ENCODE peak calls at places on chromosome 13, in six cellular contexts. G, U, T, Q, Z and O are unnamed samples.
A peak's percentile ranks its signal among the peaks of the same experiment; 100 is the strongest.

GRCh38 chr13:33561627-33562026 is 256.3 kb upstream of the RFC3 start:
- DNase-seq in G (no peak), U (no peak), T (no peak), Q (no peak), Z (no peak), O (no peak)

GRCh38 chr13:85028035-85028434 is 771.2 kb downstream of the SLITRK6 start:
- DNase-seq in G (no peak), U (no peak), T (no peak), Q (no peak), Z (no peak), O (no peak)

GRCh38 chr13:79385694-79386093 is 20.4 kb downstream of the RBM26 start:
- DNase-seq in G (no peak), U (no peak), T (no peak), Q (no peak), Z (no peak), O (no peak)

GRCh38 chr13:27006519-27007161 is 165.0 kb downstream of the USP12 start:
- DNase-seq in G (peak; percentile 88), U (no peak), T (peak; percentile 12), Q (peak; percentile 54), Z (no peak), O (no peak)

GRCh38 chr13:43113603-43114002 is 90.2 kb downstream of the DNAJC15 start:
- DNase-seq in G (no peak), U (no peak), T (peak; percentile 70), Q (no peak), Z (no peak), O (no peak)

GRCh38 chr13:80399340-80400163 is 58.6 kb upstream of the SPRY2 start:
- DNase-seq in G (no peak), U (no peak), T (no peak), Q (peak; percentile 76), Z (no peak), O (no peak)

GRCh38 chr13:47572375-47572774 is 428.7 kb downstream of the SUCLA2 start:
- DNase-seq in G (no peak), U (no peak), T (no peak), Q (no peak), Z (no peak), O (no peak)

GRCh38 chr13:97975851-97976550 is 22.5 kb downstream of the IPO5 start:
- DNase-seq in G (peak; percentile 98), U (peak; percentile 84), T (peak; percentile 79), Q (peak; percentile 94), Z (peak; percentile 40), O (peak; percentile 93)

GRCh38 chr13:28357846-28358496 is 137.0 kb downstream of the FLT1 start:
- DNase-seq in G (no peak), U (no peak), T (no peak), Q (no peak), Z (no peak), O (no peak)

GRCh38 chr13:112638157-112638750 is 50.3 kb upstream of the TUBGCP3 start:
- DNase-seq in G (no peak), U (no peak), T (no peak), Q (no peak), Z (no peak), O (no peak)

GRCh38 chr13:100650321-100650720 is 24.3 kb downstream of the TMTC4 start:
- DNase-seq in G (no peak), U (no peak), T (no peak), Q (no peak), Z (no peak), O (no peak)

GRCh38 chr13:34571716-34572115 is 370.4 kb upstream of the NBEA start:
- DNase-seq in G (no peak), U (no peak), T (no peak), Q (no peak), Z (no peak), O (no peak)

GRCh38 chr13:61286148-61286745 is 129.4 kb downstream of the PCDH20 start:
- DNase-seq in G (no peak), U (no peak), T (no peak), Q (peak; percentile 27), Z (no peak), O (no peak)

GRCh38 chr13:27168086-27168485 is 3.5 kb downstream of the USP12 start:
- DNase-seq in G (no peak), U (peak; percentile 20), T (no peak), Q (peak; percentile 35), Z (no peak), O (no peak)

GRCh38 chr13:33260168-33261098 is 25.1 kb downstream of the STARD13 start:
- DNase-seq in G (no peak), U (no peak), T (peak; percentile 70), Q (no peak), Z (no peak), O (no peak)

GRCh38 chr13:77554079-77554478 is 18.6 kb downstream of the SCEL start:
- DNase-seq in G (no peak), U (no peak), T (no peak), Q (no peak), Z (no peak), O (no peak)

GRCh38 chr13:98206946-98207345 is 29.9 kb upstream of the RNF113B start:
- DNase-seq in G (no peak), U (no peak), T (peak; percentile 99), Q (no peak), Z (no peak), O (no peak)

GRCh38 chr13:30113983-30114491 is 193.3 kb downstream of the KATNAL1 start:
- DNase-seq in G (no peak), U (no peak), T (no peak), Q (peak; percentile 72), Z (no peak), O (no peak)

GRCh38 chr13:43071824-43072223 is 48.4 kb downstream of the DNAJC15 start:
- DNase-seq in G (no peak), U (no peak), T (no peak), Q (no peak), Z (no peak), O (no peak)

GRCh38 chr13:39107484-39108040 is 69.3 kb downstream of the NHLRC3 start:
- DNase-seq in G (no peak), U (no peak), T (no peak), Q (no peak), Z (no peak), O (no peak)

GRCh38 chr13:109644069-109644750 is 142.2 kb downstream of the IRS2 start:
- DNase-seq in G (no peak), U (no peak), T (no peak), Q (no peak), Z (no peak), O (no peak)

GRCh38 chr13:48155850-48156249 is 60.9 kb upstream of the MED4 start:
- DNase-seq in G (no peak), U (no peak), T (peak; percentile 33), Q (no peak), Z (peak; percentile 62), O (no peak)

GRCh38 chr13:83221813-83222241 is 660.4 kb downstream of the SLITRK1 start:
- DNase-seq in G (no peak), U (no peak), T (peak; percentile 86), Q (no peak), Z (no peak), O (no peak)

GRCh38 chr13:87903568-87903967 is 232.4 kb downstream of the SLITRK5 start:
- DNase-seq in G (no peak), U (no peak), T (no peak), Q (no peak), Z (no peak), O (no peak)

GRCh38 chr13:75635101-75635620 is 969 bp upstream of the LMO7 start:
- DNase-seq in G (no peak), U (no peak), T (no peak), Q (no peak), Z (no peak), O (peak; percentile 11)

DNA sequence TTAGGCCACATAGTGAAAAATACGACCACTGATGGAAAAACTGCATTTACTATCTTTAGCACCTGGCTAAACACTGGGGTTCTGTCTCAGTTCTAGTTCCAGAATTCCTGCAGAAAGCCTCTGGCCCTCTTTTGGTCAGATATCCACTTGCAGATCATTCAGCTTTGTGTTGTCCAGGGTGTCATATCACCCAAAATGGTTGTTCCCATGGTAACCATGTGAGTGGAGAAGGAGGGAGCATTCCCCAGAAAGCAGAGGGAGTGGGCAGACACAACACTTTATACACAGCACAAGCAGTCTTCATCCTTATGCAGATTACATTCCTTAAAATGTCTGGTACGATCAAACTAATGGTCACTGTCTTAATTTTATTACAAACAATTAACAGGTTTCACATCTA is 73.5 kb downstream of the CAB39L start:
- DNase-seq in G (no peak), U (no peak), T (no peak), Q (no peak), Z (no peak), O (no peak)
- H3K9me3 ChIP-seq in G (no peaks in the 10 kb centered on the region), U (no peaks in the 10 kb centered on the region), T (no peaks in the 10 kb centered on the region), Q (no peaks in the 10 kb centered on the region), Z (no peaks in the 10 kb centered on the region), O (no peaks in the 10 kb centered on the region)

GRCh38 chr13:114088863-114089262 is 43.6 kb downstream of the RASA3 start:
- DNase-seq in G (no peak), U (no peak), T (no peak), Q (no peak), Z (no peak), O (no peak)
- H3K9me3 ChIP-seq in G (no peaks in the 10 kb centered on the region), U (no peaks in the 10 kb centered on the region), T (no peaks in the 10 kb centered on the region), Q (no peaks in the 10 kb centered on the region), Z (peaks cover 13% of the 10 kb centered on the region), O (no peaks in the 10 kb centered on the region)

GRCh38 chr13:19070398-19070735 is 111.3 kb downstream of the TUBA3C start:
- DNase-seq in G (no peak), U (no peak), T (no peak), Q (no peak), Z (no peak), O (no peak)

GRCh38 chr13:19069684-19070397 is 111.8 kb downstream of the TUBA3C start:
- DNase-seq in G (no peak), U (no peak), T (no peak), Q (no peak), Z (no peak), O (no peak)

GRCh38 chr13:19072543-19072942 is 109.1 kb downstream of the TUBA3C start:
- DNase-seq in G (no peak), U (no peak), T (no peak), Q (no peak), Z (no peak), O (no peak)

GRCh38 chr13:19074519-19074918 is 107.1 kb downstream of the TUBA3C start:
- DNase-seq in G (no peak), U (no peak), T (no peak), Q (no peak), Z (no peak), O (no peak)

GRCh38 chr13:19071161-19071936 is 110.3 kb downstream of the TUBA3C start:
- DNase-seq in G (no peak), U (no peak), T (no peak), Q (no peak), Z (no peak), O (no peak)
- H3K9me3 ChIP-seq in G (peaks cover 5% of the 10 kb centered on the region), U (no peaks in the 10 kb centered on the region), T (peaks cover 28% of the 10 kb centered on the region), Q (no peaks in the 10 kb centered on the region), Z (no peaks in the 10 kb centered on the region), O (no peaks in the 10 kb centered on the region)

GRCh38 chr13:56338421-56338820 is 802.3 kb upstream of the PRR20A start:
- DNase-seq in G (no peak), U (no peak), T (no peak), Q (no peak), Z (no peak), O (no peak)

GRCh38 chr13:56332671-56333070 is 808.0 kb upstream of the PRR20A start:
- DNase-seq in G (no peak), U (no peak), T (no peak), Q (no peak), Z (no peak), O (no peak)

DNA sequence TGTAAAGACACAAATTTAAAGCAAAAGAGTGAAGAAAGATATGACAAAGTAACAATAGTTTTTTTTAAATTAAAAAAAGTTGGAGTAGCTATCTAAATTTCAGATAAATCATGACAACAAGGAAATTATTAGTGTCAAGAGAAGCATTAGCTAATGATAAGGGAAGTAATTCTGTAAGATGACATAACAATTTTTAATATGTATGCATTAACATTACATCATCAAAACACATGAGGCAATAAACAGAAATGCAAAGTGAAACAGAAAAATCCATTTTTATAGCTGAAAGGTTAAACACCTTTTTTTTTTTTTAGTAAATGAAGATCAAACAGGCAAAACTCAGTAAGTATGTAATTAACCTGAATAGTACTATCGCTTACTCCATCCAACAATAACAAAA is 804.9 kb upstream of the PRR20A start:
- DNase-seq in G (no peak), U (no peak), T (no peak), Q (no peak), Z (no peak), O (no peak)
- H3K9me3 ChIP-seq in G (no peaks in the 10 kb centered on the region), U (no peaks in the 10 kb centered on the region), T (peaks cover 5% of the 10 kb centered on the region), Q (no peaks in the 10 kb centered on the region), Z (no peaks in the 10 kb centered on the region), O (no peaks in the 10 kb centered on the region)